ENCODE peak calls at places on chromosomes 13 and 19, in six cellular contexts. V is NCI-H524; N is cardiac muscle cell; B is GM03348; T is activated CD4-positive, alpha-beta T cell treated with anti-CD3 and anti-CD28 coated beads, Interleukin-2, amount 10 ng/mL, durations not matched to agents 7 days and 5 days; U is AG08396. D is an unnamed sample.

GRCh38 chr19:6866646-6867255 is 20.6 kb upstream of the ADGRE1 start:
- DNase-seq in T (no peak), V (no peak), U (no peak), B (no peak), N (no peak), D (no peak)

GRCh38 chr19:42200116-42200740 is 17.2 kb downstream of the DEDD2 start:
- DNase-seq in N (no peak), B (no peak), V (no peak), U (no peak), T (no peak), D (no peak)

GRCh38 chr19:42540071-42540553 is 11.8 kb upstream of the CEACAM1 start:
- DNase-seq in N (no peak), B (no peak), T (no peak), V (peak; percentile 52), U (no peak), D (no peak)

GRCh38 chr13:21478881-21479808 is 20.0 kb upstream of the ZDHHC20 start:
- DNase-seq in B (peak; percentile 67), V (peak; percentile 87), T (peak; percentile 80), N (peak; percentile 79), U (peak; percentile 41), D (peak; percentile 53)

GRCh38 chr13:25401958-25402357 is 30.2 kb downstream of the ATP8A2 start:
- DNase-seq in U (no peak), N (no peak), B (no peak), T (no peak), V (no peak), D (no peak)

GRCh38 chr13:51688937-51689336 is 104.7 kb downstream of the WDFY2 start:
- DNase-seq in T (no peak), U (no peak), N (no peak), V (peak; percentile 30), B (no peak), D (no peak)

GRCh38 chr19:55554749-55555152 is 9.4 kb upstream of the SBK3 start:
- DNase-seq in T (no peak), V (no peak), N (no peak), B (no peak), U (no peak), D (no peak)

GRCh38 chr19:988081-988480 is 3.9 kb downstream of the WDR18 start:
- DNase-seq in V (no peak), N (no peak), B (no peak), U (no peak), T (no peak), D (no peak)

GRCh38 chr13:24263652-24264051 is 45.7 kb upstream of the C1QTNF9 start:
- DNase-seq in U (peak; percentile 45), N (no peak), B (peak; percentile 35), T (no peak), V (no peak), D (peak; percentile 61)

GRCh38 chr19:40249201-40249600 is 22.7 kb upstream of the CCNP start:
- DNase-seq in T (no peak), N (no peak), B (no peak), V (no peak), U (no peak), D (no peak)

GRCh38 chr19:1019616-1019961 is 1.3 kb downstream of the TMEM259 start:
- DNase-seq in N (no peak), V (no peak), B (no peak), U (no peak), T (no peak), D (no peak)

GRCh38 chr13:83819611-83820010 is 62.7 kb downstream of the SLITRK1 start:
- DNase-seq in B (peak; percentile 12), U (no peak), N (no peak), V (no peak), T (no peak), D (peak; percentile 51)

GRCh38 chr19:14398563-14398962 is 17.3 kb downstream of the ADGRE5 start:
- DNase-seq in B (no peak), U (no peak), N (no peak), T (no peak), V (no peak), D (no peak)

GRCh38 chr13:87553142-87553541 is 118.0 kb upstream of the SLITRK5 start:
- DNase-seq in T (no peak), V (no peak), U (no peak), N (no peak), B (no peak), D (no peak)

GRCh38 chr19:38417544-38418506 is 8.2 kb downstream of the RASGRP4 start:
- DNase-seq in U (peak; percentile 38), B (peak; percentile 45), N (peak; percentile 48), T (peak; percentile 65), V (peak; percentile 60), D (no peak)

GRCh38 chr19:19568802-19569756 is 31.0 kb downstream of the CILP2 start:
- DNase-seq in N (no peak), V (no peak), B (peak; percentile 75), T (no peak), U (no peak), D (peak; percentile 59)

GRCh38 chr13:38223093-38223492 is 126.6 kb upstream of the UFM1 start:
- DNase-seq in N (peak; percentile 67), T (no peak), V (peak; percentile 48), U (no peak), B (peak; percentile 13), D (peak; percentile 26)

GRCh38 chr13:71702253-71702652 is 164.8 kb downstream of the DACH1 start:
- DNase-seq in V (no peak), T (no peak), U (no peak), B (no peak), N (no peak), D (no peak)

GRCh38 chr13:111370147-111370546 is 49.7 kb downstream of the TEX29 start:
- DNase-seq in N (no peak), U (no peak), B (peak; percentile 1), V (no peak), T (no peak), D (no peak)

GRCh38 chr13:93227906-93228801 is 1.5 kb downstream of the GPC6 start:
- DNase-seq in U (peak; percentile 73), B (peak; percentile 84), N (peak; percentile 92), V (peak; percentile 93), T (no peak), D (peak; percentile 84)

GRCh38 chr19:2675892-2676291 is 26.6 kb downstream of the GNG7 start:
- DNase-seq in U (no peak), B (no peak), N (no peak), T (no peak), V (no peak), D (no peak)

GRCh38 chr19:44734357-44734756 is 14.2 kb upstream of the BCL3 start:
- DNase-seq in V (no peak), B (no peak), U (no peak), N (no peak), T (no peak), D (no peak)

GRCh38 chr13:113562085-113562749 is 22.3 kb upstream of the TFDP1 start:
- DNase-seq in N (peak; percentile 84), T (peak; percentile 58), B (peak; percentile 90), U (peak; percentile 90), V (peak; percentile 73), D (peak; percentile 61)

GRCh38 chr19:39778763-39779162 is at the start of gene LEUTX:
- DNase-seq in B (no peak), V (no peak), N (no peak), T (peak; percentile 23), U (no peak), D (no peak)

GRCh38 chr13:106496072-106496997 is 39.1 kb downstream of the EFNB2 start:
- DNase-seq in T (no peak), N (peak; percentile 38), B (no peak), U (no peak), V (no peak), D (no peak)

GRCh38 chr13:102197193-102197592 is 204.7 kb downstream of the FGF14 start:
- DNase-seq in V (peak; percentile 52), N (no peak), T (no peak), U (no peak), B (no peak), D (peak; percentile 19)

GRCh38 chr13:62583466-62583865 is 1167.8 kb upstream of the PCDH20 start:
- DNase-seq in B (no peak), N (peak; percentile 31), T (no peak), V (no peak), U (no peak), D (no peak)

GRCh38 chr13:100069278-100069677 is 19.6 kb upstream of the PCCA start:
- DNase-seq in U (no peak), T (no peak), V (no peak), B (no peak), N (no peak), D (no peak)

GRCh38 chr13:36362251-36362650 is 16.1 kb upstream of the SPART start:
- DNase-seq in V (no peak), U (peak; percentile 62), T (no peak), N (no peak), B (peak; percentile 83), D (peak; percentile 90)